ENCODE peak calls at places on chromosomes 2 and 18, in four cellular contexts. H, L, M and C are unnamed samples.
A peak's percentile ranks its signal among the peaks of the same experiment; 100 is the strongest.

GRCh38 chr2:26345284-26345553 is 724 bp upstream of the SELENOI start:
- DNase-seq in L (no peak), H (no peak), M (no peak), C (no peak)

GRCh38 chr2:10304458-10305253 is 2.0 kb downstream of the HPCAL1 start:
- DNase-seq in M (no peak), L (no peak), H (no peak), C (no peak)

GRCh38 chr18:76361219-76361618 is 133.8 kb downstream of the ZNF516 start:
- DNase-seq in M (no peak), H (no peak), L (no peak), C (no peak)

GRCh38 chr2:8551622-8552074 is 130.2 kb upstream of the ID2 start:
- DNase-seq in H (no peak), L (no peak), M (no peak), C (no peak)

GRCh38 chr2:119293254-119293653 is 69.6 kb downstream of the STEAP3 start:
- DNase-seq in L (no peak), M (no peak), H (no peak), C (no peak)

GRCh38 chr18:69127844-69128486 is 272.7 kb upstream of the DOK6 start:
- DNase-seq in M (no peak), L (no peak), H (no peak), C (peak; percentile 46)

GRCh38 chr18:35854095-35854494 is 118.4 kb upstream of the RMP24 start:
- DNase-seq in L (no peak), M (no peak), H (no peak), C (no peak)

GRCh38 chr18:32610116-32610630 is 139.5 kb upstream of the GAREM1 start:
- DNase-seq in M (no peak), L (no peak), H (no peak), C (no peak)